ENCODE peak calls at places on chromosomes 6 and 20, in seven cellular contexts. M is cardiac fibroblast, A is globus pallidus, B is hepatic stellate cell, R is fibroblast of villous mesenchyme, N is HCEC 1CT, T is GM23248. H is an unnamed sample.

GRCh38 chr6:128827675-128828464 is 55.1 kb upstream of the LAMA2 start:
- DNase-seq in M (peak), T (peak), R (no peak), N (peak), B (no peak), A (no peak), H (no peak)

GRCh38 chr20:43247361-43247760 is 57.7 kb upstream of the PTPRT start:
- DNase-seq in N (no peak), A (no peak), B (no peak), R (no peak), T (no peak), M (no peak), H (no peak)

GRCh38 chr6:120274547-120274946 is 925.0 kb upstream of the MAN1A1 start:
- DNase-seq in B (no peak), M (no peak), N (no peak), R (no peak), T (no peak), A (no peak), H (no peak)

GRCh38 chr20:36092424-36093024 is 62.0 kb upstream of the EPB41L1 start:
- DNase-seq in B (peak), T (peak), M (no peak), N (no peak), R (no peak), A (no peak), H (no peak)

GRCh38 chr6:148109732-148110131 is 232.9 kb upstream of the SASH1 start:
- DNase-seq in R (no peak), N (no peak), A (no peak), B (no peak), T (no peak), M (peak), H (no peak)

GRCh38 chr20:36098364-36098763 is 56.2 kb upstream of the EPB41L1 start:
- DNase-seq in B (no peak), N (peak), A (peak), R (peak), M (peak), T (peak), H (no peak)

GRCh38 chr20:45783656-45784294 is 7.9 kb downstream of the WFDC3 start:
- DNase-seq in R (peak), B (no peak), M (peak), T (no peak), N (no peak), A (peak), H (no peak)

GRCh38 chr20:49505518-49505917 is 23.1 kb upstream of the KCNB1 start:
- DNase-seq in M (peak), T (peak), B (peak), N (peak), R (peak), A (peak), H (peak)

GRCh38 chr6:41040101-41040910 is 1.3 kb upstream of the UNC5CL start:
- DNase-seq in A (no peak), M (peak), T (peak), N (no peak), B (no peak), R (no peak), H (no peak)

GRCh38 chr6:31009731-31010130 is 543 bp upstream of the MUC22 start:
- DNase-seq in T (no peak), M (no peak), R (no peak), A (peak), N (no peak), B (no peak), H (no peak)

GRCh38 chr6:24257282-24257681 is 100.6 kb downstream of the DCDC2 start:
- DNase-seq in N (no peak), M (no peak), T (no peak), B (no peak), R (no peak), A (no peak), H (no peak)

GRCh38 chr20:18258126-18258860 is 30.0 kb upstream of the ZNF133 start:
- DNase-seq in N (peak), M (no peak), T (peak), A (peak), B (no peak), R (no peak), H (no peak)

GRCh38 chr6:1574083-1574761 is 35.5 kb upstream of the FOXC1 start:
- DNase-seq in R (no peak), N (no peak), T (no peak), B (no peak), M (no peak), A (peak), H (no peak)

GRCh38 chr6:1703923-1704322 is 94.2 kb downstream of the FOXC1 start:
- DNase-seq in N (no peak), M (no peak), R (no peak), T (no peak), B (no peak), A (no peak), H (no peak)

GRCh38 chr20:18430172-18430826 is 36.5 kb downstream of the DZANK1 start:
- DNase-seq in M (no peak), R (peak), B (no peak), T (no peak), N (no peak), A (no peak), H (no peak)

GRCh38 chr6:37560737-37561103 is 61.0 kb upstream of the CCDC167 start:
- DNase-seq in B (no peak), N (no peak), T (no peak), A (no peak), M (no peak), R (no peak), H (no peak)

GRCh38 chr6:18118330-18118729 is 4.1 kb downstream of the NHLRC1 start:
- DNase-seq in T (peak), A (no peak), M (no peak), N (no peak), B (no peak), R (no peak), H (no peak)

GRCh38 chr6:137416376-137417109 is 77.7 kb downstream of the OLIG3 start:
- DNase-seq in T (peak), B (no peak), M (peak), R (peak), N (peak), A (no peak), H (no peak)

GRCh38 chr6:41360314-41360685 is 24.9 kb downstream of the NCR2 start:
- DNase-seq in M (no peak), B (no peak), N (no peak), R (no peak), T (no peak), A (no peak), H (no peak)

GRCh38 chr20:62067547-62068260 is 2.0 kb upstream of the TAF4 start:
- DNase-seq in M (no peak), T (no peak), B (no peak), R (no peak), N (no peak), A (no peak), H (no peak)

GRCh38 chr6:92026878-92027277 is 1392.5 kb downstream of the EPHA7 start:
- DNase-seq in R (no peak), M (no peak), B (no peak), A (no peak), N (no peak), T (no peak), H (no peak)

GRCh38 chr20:20409326-20409725 is 41.4 kb downstream of the INSM1 start:
- DNase-seq in M (no peak), T (no peak), N (no peak), R (no peak), A (no peak), B (no peak), H (no peak)

GRCh38 chr6:33080127-33081089 is 4.6 kb downstream of the HLA-DPB1 start:
- DNase-seq in T (peak), M (peak), R (peak), N (no peak), B (peak), A (peak), H (peak)